ENCODE peak calls at places on chromosomes 11 and 22, in four cellular contexts. One of them, this sample, is unnamed.

GRCh38 chr11:119449498-119449897 is 26.5 kb upstream of the THY1 start:
- DNase-seq in right lobe of liver: no peak
- DNase-seq in breast epithelium: no peak
- DNase-seq in brain microvascular endothelial cell: no peak
- DNase-seq in this sample: no peak

GRCh38 chr22:34570408-34570807 is 495.6 kb upstream of the ISX start:
- DNase-seq in brain microvascular endothelial cell: no peak
- DNase-seq in right lobe of liver: no peak
- DNase-seq in breast epithelium: no peak
- DNase-seq in this sample: no peak

GRCh38 chr11:26960265-26960664 is 33.6 kb upstream of the FIBIN start:
- DNase-seq in right lobe of liver: no peak
- DNase-seq in breast epithelium: no peak
- DNase-seq in brain microvascular endothelial cell: peak
- DNase-seq in this sample: no peak

GRCh38 chr11:82185925-82186324 is 547.7 kb downstream of the FAM181B start:
- DNase-seq in right lobe of liver: no peak
- DNase-seq in brain microvascular endothelial cell: no peak
- DNase-seq in breast epithelium: no peak
- DNase-seq in this sample: no peak

GRCh38 chr11:112925516-112926310 is 35.5 kb upstream of the NCAM1 start:
- DNase-seq in breast epithelium: no peak
- DNase-seq in brain microvascular endothelial cell: no peak
- DNase-seq in right lobe of liver: no peak
- DNase-seq in this sample: no peak

GRCh38 chr22:24134090-24134846 is 47.0 kb upstream of the SUSD2 start:
- DNase-seq in right lobe of liver: no peak
- DNase-seq in brain microvascular endothelial cell: no peak
- DNase-seq in breast epithelium: no peak
- DNase-seq in this sample: no peak

GRCh38 chr22:30827646-30828045 is 133.0 kb downstream of the OSBP2 start:
- DNase-seq in breast epithelium: no peak
- DNase-seq in brain microvascular endothelial cell: no peak
- DNase-seq in right lobe of liver: no peak
- DNase-seq in this sample: no peak

GRCh38 chr11:77046060-77046501 is 11.9 kb downstream of the B3GNT6 start:
- DNase-seq in breast epithelium: no peak
- DNase-seq in brain microvascular endothelial cell: no peak
- DNase-seq in right lobe of liver: no peak
- DNase-seq in this sample: peak

GRCh38 chr11:64482588-64482987 is 108.4 kb upstream of the SLC22A12 start:
- DNase-seq in brain microvascular endothelial cell: no peak
- DNase-seq in right lobe of liver: no peak
- DNase-seq in breast epithelium: no peak
- DNase-seq in this sample: no peak

GRCh38 chr11:87597696-87598095 is 560.0 kb downstream of the TMEM135 start:
- DNase-seq in right lobe of liver: no peak
- DNase-seq in brain microvascular endothelial cell: no peak
- DNase-seq in breast epithelium: no peak
- DNase-seq in this sample: no peak

GRCh38 chr11:118592616-118593367 is 14.6 kb upstream of the PHLDB1 start:
- DNase-seq in breast epithelium: no peak
- DNase-seq in right lobe of liver: no peak
- DNase-seq in brain microvascular endothelial cell: no peak
- DNase-seq in this sample: peak

GRCh38 chr11:130206141-130206540 is 46.6 kb downstream of the ST14 start:
- DNase-seq in right lobe of liver: no peak
- DNase-seq in breast epithelium: no peak
- DNase-seq in brain microvascular endothelial cell: no peak
- DNase-seq in this sample: no peak

GRCh38 chr11:65437436-65438227 is 15.0 kb downstream of the NEAT1 start:
- DNase-seq in breast epithelium: no peak
- DNase-seq in brain microvascular endothelial cell: no peak
- DNase-seq in right lobe of liver: peak
- DNase-seq in this sample: no peak

GRCh38 chr11:120660024-120660565 is 148.5 kb downstream of the GRIK4 start:
- DNase-seq in right lobe of liver: peak
- DNase-seq in breast epithelium: no peak
- DNase-seq in brain microvascular endothelial cell: peak
- DNase-seq in this sample: no peak

GRCh38 chr11:2586091-2586792 is 113.6 kb downstream of the KCNQ1OT1 start:
- DNase-seq in right lobe of liver: peak
- DNase-seq in breast epithelium: no peak
- DNase-seq in brain microvascular endothelial cell: no peak
- DNase-seq in this sample: peak

GRCh38 chr22:19290400-19291217 is 910 bp downstream of the CLTCL1 start:
- DNase-seq in right lobe of liver: peak
- DNase-seq in breast epithelium: no peak
- DNase-seq in brain microvascular endothelial cell: no peak
- DNase-seq in this sample: peak

GRCh38 chr22:24144056-24144455 is 37.2 kb upstream of the SUSD2 start:
- DNase-seq in breast epithelium: no peak
- DNase-seq in right lobe of liver: no peak
- DNase-seq in brain microvascular endothelial cell: no peak
- DNase-seq in this sample: no peak

GRCh38 chr22:33896801-33897620 is 23.3 kb downstream of the LARGE1 start:
- DNase-seq in right lobe of liver: no peak
- DNase-seq in brain microvascular endothelial cell: no peak
- DNase-seq in breast epithelium: no peak
- DNase-seq in this sample: no peak

GRCh38 chr11:73100578-73100977 is 41.5 kb downstream of the FCHSD2 start:
- DNase-seq in brain microvascular endothelial cell: no peak
- DNase-seq in breast epithelium: no peak
- DNase-seq in right lobe of liver: no peak
- DNase-seq in this sample: no peak

GRCh38 chr11:45285931-45286632 is at the start of gene SYT13:
- DNase-seq in brain microvascular endothelial cell: no peak
- DNase-seq in right lobe of liver: no peak
- DNase-seq in breast epithelium: no peak
- DNase-seq in this sample: peak

GRCh38 chr22:49536571-49537131 is 291.0 kb downstream of the BRD1 start:
- DNase-seq in breast epithelium: no peak
- DNase-seq in right lobe of liver: no peak
- DNase-seq in brain microvascular endothelial cell: no peak
- DNase-seq in this sample: no peak

GRCh38 chr22:49541451-49542230 is 286.0 kb downstream of the BRD1 start:
- DNase-seq in right lobe of liver: peak
- DNase-seq in breast epithelium: no peak
- DNase-seq in brain microvascular endothelial cell: no peak
- DNase-seq in this sample: peak

GRCh38 chr22:49538006-49538405 is 289.7 kb downstream of the BRD1 start:
- DNase-seq in breast epithelium: no peak
- DNase-seq in right lobe of liver: no peak
- DNase-seq in brain microvascular endothelial cell: no peak
- DNase-seq in this sample: no peak

GRCh38 chr22:49540571-49541450 is 286.9 kb downstream of the BRD1 start:
- DNase-seq in right lobe of liver: no peak
- DNase-seq in breast epithelium: no peak
- DNase-seq in brain microvascular endothelial cell: no peak
- DNase-seq in this sample: no peak

DNA sequence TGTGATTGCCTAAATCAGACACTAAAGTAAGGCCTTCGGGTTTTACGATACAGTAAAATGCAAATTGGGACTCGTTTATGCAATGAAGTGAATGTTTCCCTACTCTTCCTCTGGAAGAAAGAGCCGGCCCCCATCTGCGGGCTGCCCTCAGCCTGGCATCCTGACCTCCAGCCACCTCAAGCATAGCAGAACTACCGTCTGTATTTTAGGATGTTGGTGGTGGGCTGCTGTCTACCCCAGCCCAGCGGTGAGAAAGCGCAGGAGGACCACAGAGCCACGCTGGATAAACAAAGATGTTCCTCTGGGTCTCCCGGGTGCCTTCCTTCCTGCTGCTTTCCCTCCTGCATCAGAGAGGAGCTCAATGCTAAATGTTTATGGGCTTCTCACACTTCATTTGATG is 287.6 kb downstream of the BRD1 start:
- DNase-seq in right lobe of liver: no peak
- DNase-seq in breast epithelium: no peak
- DNase-seq in brain microvascular endothelial cell: no peak
- DNase-seq in this sample: peak
- H3K27ac ChIP-seq in right lobe of liver: no peak
- H3K27ac ChIP-seq in breast epithelium: no peak
- H3K27ac ChIP-seq in brain microvascular endothelial cell: no peak
- H3K27ac ChIP-seq in this sample: no peak

DNA sequence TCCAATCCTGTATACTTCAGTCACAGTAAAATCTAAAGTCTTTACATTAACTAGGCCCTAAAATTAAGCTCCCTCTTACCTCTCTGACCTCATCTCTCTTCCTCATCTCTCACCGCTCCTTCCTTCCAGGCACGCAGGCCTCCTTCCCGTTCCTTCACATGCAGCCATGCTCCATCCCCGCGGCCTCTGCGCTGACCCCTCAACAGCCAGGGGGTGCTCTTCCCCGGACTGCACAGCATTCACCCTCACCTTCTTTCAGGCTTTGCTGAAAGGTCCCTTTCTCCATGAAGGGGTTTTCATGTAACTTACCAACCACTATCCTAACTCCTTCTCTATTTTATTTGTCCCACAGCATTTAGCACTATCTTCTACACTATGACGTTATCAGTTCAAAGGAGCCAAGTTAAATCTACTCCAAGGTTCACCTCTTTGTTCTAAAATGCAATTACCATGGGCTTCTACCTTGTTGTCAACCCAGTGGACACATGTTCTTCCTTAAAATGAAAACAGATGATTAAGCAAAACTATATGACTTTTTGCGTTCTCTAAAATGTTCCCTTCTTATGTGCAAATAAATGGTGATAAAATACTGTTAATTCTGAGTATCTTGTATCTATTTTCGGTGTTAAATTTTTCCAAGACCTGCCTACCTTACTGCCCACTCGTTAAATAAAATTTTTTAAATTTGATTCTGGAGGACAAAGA is 57.8 kb upstream of the APOA1 start:
- DNase-seq in breast epithelium: no peak
- DNase-seq in right lobe of liver: no peak
- DNase-seq in brain microvascular endothelial cell: no peak
- DNase-seq in this sample: no peak
- TF ChIP-seq CTCF in breast epithelium: no peak
- TF ChIP-seq CTCF in right lobe of liver: no peak
- TF ChIP-seq CTCF in brain microvascular endothelial cell: peak
- TF ChIP-seq CTCF in this sample: no peak

GRCh38 chr11:35160902-35161585 is 22.1 kb downstream of the CD44 start:
- DNase-seq in right lobe of liver: no peak
- DNase-seq in breast epithelium: no peak
- DNase-seq in brain microvascular endothelial cell: no peak
- DNase-seq in this sample: no peak

GRCh38 chr11:35159111-35159510 is 20.1 kb downstream of the CD44 start:
- DNase-seq in brain microvascular endothelial cell: no peak
- DNase-seq in right lobe of liver: no peak
- DNase-seq in breast epithelium: no peak
- DNase-seq in this sample: no peak

GRCh38 chr11:35157814-35158213 is 18.8 kb downstream of the CD44 start:
- DNase-seq in brain microvascular endothelial cell: no peak
- DNase-seq in right lobe of liver: no peak
- DNase-seq in breast epithelium: no peak
- DNase-seq in this sample: no peak

GRCh38 chr11:35160248-35160820 is 21.4 kb downstream of the CD44 start:
- DNase-seq in breast epithelium: no peak
- DNase-seq in brain microvascular endothelial cell: no peak
- DNase-seq in right lobe of liver: no peak
- DNase-seq in this sample: no peak

GRCh38 chr11:35158371-35159081 is 19.6 kb downstream of the CD44 start:
- DNase-seq in right lobe of liver: no peak
- DNase-seq in breast epithelium: no peak
- DNase-seq in brain microvascular endothelial cell: no peak
- DNase-seq in this sample: no peak
- H3K4me3 ChIP-seq in right lobe of liver: no peak
- H3K4me3 ChIP-seq in breast epithelium: no peak
- H3K4me3 ChIP-seq in brain microvascular endothelial cell: no peak
- H3K4me3 ChIP-seq in this sample: no peak

DNA sequence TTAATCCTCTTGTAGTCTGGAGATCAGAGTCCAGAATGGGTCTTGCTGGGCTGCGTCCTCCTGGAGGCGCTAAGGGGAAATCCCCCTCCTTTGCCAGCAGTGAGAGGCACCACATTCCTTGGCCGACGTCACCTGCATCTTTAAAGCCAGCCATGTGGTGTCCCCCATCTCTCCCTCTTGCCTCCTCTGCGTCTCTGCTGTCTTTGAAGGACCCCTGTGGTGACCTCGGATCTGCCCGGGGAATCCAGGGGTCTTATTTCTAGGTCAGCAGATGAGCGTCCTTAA is 27.2 kb upstream of the PARVB start:
- DNase-seq in right lobe of liver: no peak
- DNase-seq in breast epithelium: no peak
- DNase-seq in brain microvascular endothelial cell: no peak
- DNase-seq in this sample: no peak
- H3K27ac ChIP-seq in right lobe of liver: no peak
- H3K27ac ChIP-seq in breast epithelium: no peak
- H3K27ac ChIP-seq in brain microvascular endothelial cell: no peak
- H3K27ac ChIP-seq in this sample: no peak

GRCh38 chr11:36711104-36711825 is 113.2 kb upstream of the RAG2 start:
- DNase-seq in breast epithelium: no peak
- DNase-seq in right lobe of liver: no peak
- DNase-seq in brain microvascular endothelial cell: no peak
- DNase-seq in this sample: no peak
- TF ChIP-seq CTCF in breast epithelium: no peak
- TF ChIP-seq CTCF in right lobe of liver: no peak
- TF ChIP-seq CTCF in brain microvascular endothelial cell: peak
- TF ChIP-seq CTCF in this sample: no peak

GRCh38 chr11:104928831-104929230 is 30.6 kb upstream of the CASP12 start:
- DNase-seq in right lobe of liver: no peak
- DNase-seq in breast epithelium: no peak
- DNase-seq in brain microvascular endothelial cell: no peak
- DNase-seq in this sample: no peak

DNA sequence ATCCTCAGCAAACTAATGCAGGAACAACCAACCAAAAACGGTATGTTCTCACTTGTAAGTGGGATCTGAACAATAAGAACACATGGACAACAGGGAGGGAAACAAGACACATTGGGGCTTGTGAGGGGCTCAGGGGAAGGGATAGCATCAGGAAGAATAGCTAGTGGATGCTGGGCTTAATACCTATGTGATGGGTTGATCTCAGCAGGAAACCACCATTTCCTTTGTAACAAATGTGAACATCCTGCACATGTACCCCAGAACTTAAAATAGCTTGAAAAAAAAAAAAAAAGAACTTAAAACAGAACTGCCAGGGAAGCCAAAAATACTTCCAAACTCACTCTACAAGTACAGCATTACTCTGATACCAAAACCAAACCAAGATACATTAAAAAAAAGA is 33.8 kb downstream of the CASP4 start:
- DNase-seq in breast epithelium: no peak
- DNase-seq in right lobe of liver: no peak
- DNase-seq in brain microvascular endothelial cell: no peak
- DNase-seq in this sample: no peak
- H3K4me3 ChIP-seq in breast epithelium: no peak
- H3K4me3 ChIP-seq in right lobe of liver: no peak
- H3K4me3 ChIP-seq in brain microvascular endothelial cell: no peak
- H3K4me3 ChIP-seq in this sample: no peak

GRCh38 chr22:20953668-20954500 is 13.2 kb upstream of the AIFM3 start:
- DNase-seq in breast epithelium: no peak
- DNase-seq in brain microvascular endothelial cell: no peak
- DNase-seq in right lobe of liver: no peak
- DNase-seq in this sample: no peak
- H3K27ac ChIP-seq in breast epithelium: peak
- H3K27ac ChIP-seq in brain microvascular endothelial cell: no peak
- H3K27ac ChIP-seq in right lobe of liver: peak
- H3K27ac ChIP-seq in this sample: peak